ENCODE peak calls at places on chromosomes 13 and 19, in seven cellular contexts. L is astrocyte of the spinal cord, I is body of pancreas, M is GM12864, D is A549, N is BJ, X is SK-N-MC. H is an unnamed sample.
A peak's percentile ranks its signal among the peaks of the same experiment; 100 is the strongest.

GRCh38 chr13:74003374-74003773 is 130.8 kb downstream of the KLF12 start:
- DNase-seq in M (no peak), D (no peak), N (no peak), I (no peak), L (no peak), X (no peak), H (no peak)

GRCh38 chr19:56566904-56567273 is 379 bp upstream of the ZNF470 start:
- DNase-seq in X (no peak), N (no peak), M (no peak), I (peak; percentile 57), L (no peak), D (peak; percentile 66), H (no peak)

GRCh38 chr13:24112791-24113190 is 47.7 kb upstream of the SPATA13 start:
- DNase-seq in X (no peak), M (no peak), I (no peak), D (no peak), N (no peak), L (peak; percentile 63), H (no peak)

GRCh38 chr13:46172531-46172991 is 9.4 kb downstream of the LCP1 start:
- DNase-seq in I (no peak), D (no peak), N (no peak), X (no peak), M (peak; percentile 64), L (no peak), H (no peak)

GRCh38 chr19:38134538-38135149 is 89.4 kb downstream of the DPF1 start:
- DNase-seq in L (peak; percentile 28), X (no peak), I (peak; percentile 46), D (peak; percentile 74), N (no peak), M (peak; percentile 13), H (no peak)

GRCh38 chr19:39918183-39918651 is 16.2 kb downstream of the FCGBP start:
- DNase-seq in X (no peak), D (no peak), I (no peak), M (no peak), N (no peak), L (no peak), H (no peak)

GRCh38 chr13:25727250-25727649 is 324.6 kb downstream of the SHISA2 start:
- DNase-seq in I (peak; percentile 86), M (no peak), X (no peak), N (no peak), L (no peak), D (no peak), H (no peak)

GRCh38 chr19:44608391-44608821 is 5.0 kb upstream of the IGSF23 start:
- DNase-seq in I (no peak), L (peak; percentile 23), M (no peak), D (no peak), X (peak; percentile 94), N (no peak), H (peak; percentile 10)

GRCh38 chr19:246551-246950 is 44.7 kb downstream of the PLPP2 start:
- DNase-seq in L (no peak), M (no peak), X (no peak), D (peak; percentile 21), N (no peak), I (no peak), H (no peak)

GRCh38 chr19:46903458-46903857 is 42.7 kb downstream of the ARHGAP35 start:
- DNase-seq in N (no peak), I (no peak), M (no peak), L (no peak), X (no peak), D (no peak), H (no peak)

GRCh38 chr19:43501661-43502418 is 2.7 kb downstream of the PHLDB3 start:
- DNase-seq in M (no peak), I (no peak), X (no peak), D (no peak), L (no peak), N (no peak), H (no peak)

GRCh38 chr19:34549833-34550232 is 68.3 kb downstream of the WTIP start:
- DNase-seq in M (no peak), I (no peak), N (no peak), X (no peak), L (no peak), D (no peak), H (no peak)

GRCh38 chr19:38977445-38978314 is 2.1 kb upstream of the FBXO17 start:
- DNase-seq in I (no peak), M (peak; percentile 86), X (no peak), N (no peak), L (no peak), D (peak; percentile 33), H (no peak)

GRCh38 chr19:15935167-15935702 is 906 bp upstream of the CYP4F11 start:
- DNase-seq in X (no peak), D (no peak), M (no peak), I (no peak), L (no peak), N (no peak), H (no peak)

GRCh38 chr19:9986787-9987281 is 23.5 kb downstream of the COL5A3 start:
- DNase-seq in X (no peak), D (no peak), L (peak; percentile 14), I (peak; percentile 18), N (peak; percentile 35), M (no peak), H (no peak)

GRCh38 chr13:100872761-100873160 is 198.2 kb upstream of the TMTC4 start:
- DNase-seq in I (no peak), D (no peak), N (no peak), M (no peak), L (no peak), X (no peak), H (peak; percentile 53)

GRCh38 chr13:97346097-97346496 is 87.9 kb upstream of the RAP2A start:
- DNase-seq in M (no peak), D (no peak), L (no peak), N (no peak), X (no peak), I (no peak), H (no peak)

GRCh38 chr19:41821003-41821735 is 23.3 kb downstream of the LYPD4 start:
- DNase-seq in I (peak; percentile 38), X (peak; percentile 16), L (no peak), M (no peak), D (peak; percentile 82), N (no peak), H (no peak)

GRCh38 chr13:80716610-80717081 is 375.7 kb upstream of the SPRY2 start:
- DNase-seq in X (no peak), M (no peak), N (no peak), L (peak; percentile 37), D (no peak), I (peak; percentile 20), H (peak; percentile 34)

GRCh38 chr13:39965309-39965708 is 309.8 kb downstream of the COG6 start:
- DNase-seq in D (no peak), N (no peak), L (no peak), I (no peak), X (no peak), M (no peak), H (no peak)

GRCh38 chr19:17340302-17340870 is 3.0 kb downstream of the GTPBP3 start:
- DNase-seq in M (no peak), N (no peak), L (no peak), D (peak; percentile 47), X (no peak), I (no peak), H (no peak)

GRCh38 chr19:50835785-50836542 is 2.6 kb upstream of the KLK15 start:
- DNase-seq in D (peak; percentile 83), L (peak; percentile 29), M (no peak), N (no peak), X (no peak), I (peak; percentile 93), H (peak; percentile 3)

GRCh38 chr13:53042897-53043296 is 14.3 kb downstream of the OLFM4 start:
- DNase-seq in L (no peak), X (no peak), N (peak; percentile 13), D (no peak), I (no peak), M (no peak), H (no peak)

GRCh38 chr19:1098177-1099051 is 3.2 kb upstream of the POLR2E start:
- DNase-seq in M (no peak), N (no peak), L (no peak), D (peak; percentile 82), I (no peak), X (no peak), H (no peak)

GRCh38 chr19:623974-624373 is 9.4 kb downstream of the POLRMT start:
- DNase-seq in I (no peak), D (peak; percentile 94), N (peak; percentile 91), M (no peak), X (no peak), L (peak; percentile 99), H (peak; percentile 97)

GRCh38 chr13:106526748-106527488 is 8.5 kb downstream of the EFNB2 start:
- DNase-seq in X (no peak), N (no peak), D (no peak), L (no peak), I (no peak), M (no peak), H (no peak)
- H3K4me3 ChIP-seq in X (no peak overlapping the region), N (no peak overlapping the region), D (no peak overlapping the region), L (no peak overlapping the region), I (no peak overlapping the region), M (no peak overlapping the region), H (no peak overlapping the region)

GRCh38 chr13:37475151-37475550 is 123.4 kb downstream of the POSTN start:
- DNase-seq in M (no peak), X (no peak), L (no peak), I (no peak), N (no peak), D (no peak), H (no peak)
- H3K4me3 ChIP-seq in M (no peak overlapping the region), X (no peak overlapping the region), L (no peak overlapping the region), I (no peak overlapping the region), N (no peak overlapping the region), D (no peak overlapping the region), H (no peak overlapping the region)

GRCh38 chr13:113839536-113840204 is 24.2 kb downstream of the GAS6 start:
- DNase-seq in L (no peak), N (no peak), M (no peak), I (peak; percentile 67), X (no peak), D (no peak), H (no peak)
- H3K4me3 ChIP-seq in L (no peak overlapping the region), N (no peak overlapping the region), M (no peak overlapping the region), I (no peak overlapping the region), X (no peak overlapping the region), D (peak overlapping the region; percentile 82), H (peak overlapping the region; percentile 57)

GRCh38 chr19:30853036-30853435 is 480.9 kb downstream of the ZNF536 start:
- DNase-seq in D (no peak), M (no peak), X (no peak), L (no peak), N (no peak), I (no peak), H (no peak)

GRCh38 chr19:30851646-30852045 is 479.5 kb downstream of the ZNF536 start:
- DNase-seq in I (no peak), X (no peak), D (no peak), M (no peak), N (no peak), L (no peak), H (no peak)

GRCh38 chr19:30854661-30855060 is 482.5 kb downstream of the ZNF536 start:
- DNase-seq in X (no peak), L (no peak), I (no peak), D (no peak), M (no peak), N (no peak), H (no peak)

GRCh38 chr19:30854207-30854606 is 482.0 kb downstream of the ZNF536 start:
- DNase-seq in L (no peak), I (no peak), N (no peak), X (no peak), M (no peak), D (no peak), H (no peak)

DNA sequence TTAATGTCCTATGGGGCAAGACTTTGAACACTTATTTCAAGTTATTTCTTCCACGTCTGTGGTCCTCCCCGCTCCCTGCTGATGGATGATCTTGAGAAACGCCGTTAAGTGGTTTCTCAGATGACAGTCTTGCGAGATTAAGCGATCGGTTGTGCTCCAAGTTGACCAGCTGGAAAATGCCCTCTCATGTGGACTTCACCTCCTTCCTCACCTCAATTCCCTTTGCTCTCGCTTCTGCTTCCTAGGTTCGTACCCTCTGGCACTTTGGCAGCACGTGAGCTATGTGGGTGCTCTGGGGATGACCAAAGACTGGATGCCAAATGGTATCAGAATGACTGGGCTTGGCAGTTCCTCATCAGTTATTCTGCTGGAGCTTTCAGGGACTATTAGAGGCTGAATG is 480.0 kb downstream of the ZNF536 start:
- DNase-seq in L (no peak), X (no peak), N (no peak), M (no peak), D (no peak), I (no peak), H (no peak)
- H3K4me3 ChIP-seq in L (no peak overlapping the region), X (no peak overlapping the region), N (no peak overlapping the region), M (no peak overlapping the region), D (no peak overlapping the region), I (no peak overlapping the region), H (no peak overlapping the region)

H was measured in skeletal muscle cell.